ENCODE peak calls at places on chromosomes 13 and 19, in five cellular contexts. B is fibroblast of lung, D is iPS DF 19.7, H is psoas muscle, Q is NCI-H1694. O is an unnamed sample.

GRCh38 chr13:61255035-61255796 is 160.4 kb downstream of the PCDH20 start:
- DNase-seq in Q (no peak), D (peak), H (no peak), B (peak), O (no peak)

GRCh38 chr19:38919837-38920528 is 8.0 kb upstream of the CCER2 start:
- DNase-seq in H (no peak), B (no peak), D (no peak), Q (no peak), O (peak)

GRCh38 chr13:109595466-109595865 is 190.9 kb downstream of the IRS2 start:
- DNase-seq in H (no peak), D (no peak), Q (no peak), B (no peak), O (no peak)

GRCh38 chr19:5514001-5514400 is 53.8 kb downstream of the TINCR start:
- DNase-seq in H (no peak), Q (no peak), B (no peak), D (no peak), O (no peak)

GRCh38 chr13:111252449-111253124 is 67.9 kb upstream of the TEX29 start:
- DNase-seq in B (peak), D (no peak), Q (no peak), H (no peak), O (no peak)

GRCh38 chr13:51663980-51664957 is 80.0 kb downstream of the WDFY2 start:
- DNase-seq in D (no peak), Q (no peak), B (no peak), H (no peak), O (no peak)

GRCh38 chr19:39915101-39915847 is 19.2 kb downstream of the FCGBP start:
- DNase-seq in H (no peak), D (no peak), B (no peak), Q (no peak), O (peak)

GRCh38 chr13:51425410-51426042 is 27.3 kb downstream of the INTS6 start:
- DNase-seq in D (no peak), H (no peak), Q (no peak), B (peak), O (no peak)